ENCODE peak calls at places on chromosomes 7 and 10, in ten cellular contexts. Y, Z, R, H, F, J, U, O, B and E are unnamed samples.

GRCh38 chr7:38628630-38629385 is 2.4 kb downstream of the AMPH start:
- DNase-seq in Y (peak; percentile 9), Z (no peak), R (no peak), H (no peak), F (peak; percentile 41), J (peak; percentile 82), U (no peak), O (peak; percentile 3), B (no peak), E (no peak)

GRCh38 chr7:47478017-47478344 is 103.9 kb downstream of the TNS3 start:
- DNase-seq in Y (no peak), Z (no peak), R (no peak), H (no peak), F (peak; percentile 63), J (peak; percentile 59), U (no peak), O (no peak), B (no peak), E (no peak)

GRCh38 chr10:78852856-78853255 is 215.9 kb upstream of the ZMIZ1 start:
- DNase-seq in Y (peak; percentile 31), Z (no peak), R (peak; percentile 39), H (peak; percentile 61), F (no peak), J (peak; percentile 4), U (peak; percentile 7), O (peak; percentile 75), B (peak; percentile 35), E (no peak)

GRCh38 chr7:35255909-35256876 is 2.3 kb upstream of the TBX20 start:
- DNase-seq in Y (no peak), Z (no peak), R (no peak), H (no peak), F (no peak), J (no peak), U (no peak), O (no peak), B (no peak), E (no peak)

GRCh38 chr7:80467069-80467468 is 44.8 kb downstream of the GNAT3 start:
- DNase-seq in Y (peak; percentile 63), Z (no peak), R (no peak), H (no peak), F (peak; percentile 45), J (peak; percentile 85), U (no peak), O (peak; percentile 88), B (no peak), E (no peak)

GRCh38 chr10:35640951-35641429 is 1.1 kb downstream of the FZD8 start:
- DNase-seq in Y (peak; percentile 87), Z (peak; percentile 69), R (peak; percentile 60), H (peak; percentile 88), F (peak; percentile 75), J (peak; percentile 87), U (peak; percentile 61), O (peak; percentile 97), B (peak; percentile 68), E (peak; percentile 82)

GRCh38 chr7:110386006-110386405 is 704.9 kb upstream of the LRRN3 start:
- DNase-seq in Y (peak; percentile 51), Z (no peak), R (no peak), H (no peak), F (no peak), J (no peak), U (no peak), O (peak; percentile 31), B (no peak), E (no peak)

GRCh38 chr7:106424476-106425016 is 139.8 kb upstream of the NAMPT start:
- DNase-seq in Y (no peak), Z (no peak), R (no peak), H (no peak), F (no peak), J (no peak), U (no peak), O (no peak), B (no peak), E (no peak)

GRCh38 chr7:50317221-50317678 is 12.7 kb downstream of the IKZF1 start:
- DNase-seq in Y (no peak), Z (no peak), R (peak; percentile 69), H (no peak), F (no peak), J (no peak), U (peak; percentile 91), O (no peak), B (no peak), E (no peak)

GRCh38 chr7:116809636-116810266 is 52.6 kb upstream of the CAPZA2 start:
- DNase-seq in Y (peak; percentile 78), Z (peak; percentile 72), R (peak; percentile 24), H (no peak), F (peak; percentile 73), J (peak; percentile 77), U (peak; percentile 23), O (peak; percentile 87), B (peak; percentile 30), E (no peak)

GRCh38 chr7:87574630-87575029 is 26.1 kb downstream of the ABCB1 start:
- DNase-seq in Y (peak; percentile 61), Z (peak; percentile 6), R (no peak), H (no peak), F (peak; percentile 77), J (peak; percentile 86), U (no peak), O (peak; percentile 43), B (no peak), E (no peak)

GRCh38 chr10:133158437-133158755 is 1.6 kb upstream of the KNDC1 start:
- DNase-seq in Y (no peak), Z (no peak), R (no peak), H (peak; percentile 45), F (no peak), J (no peak), U (no peak), O (no peak), B (no peak), E (no peak)

GRCh38 chr7:139181404-139181803 is 49.6 kb upstream of the UBN2 start:
- DNase-seq in Y (peak; percentile 41), Z (no peak), R (no peak), H (no peak), F (no peak), J (peak; percentile 38), U (no peak), O (peak; percentile 74), B (no peak), E (no peak)

GRCh38 chr10:59991661-59992060 is 85.3 kb upstream of the CCDC6 start:
- DNase-seq in Y (peak; percentile 13), Z (peak; percentile 94), R (peak; percentile 21), H (peak; percentile 71), F (peak; percentile 48), J (no peak), U (no peak), O (peak; percentile 96), B (peak; percentile 4), E (no peak)

GRCh38 chr7:40805361-40805760 is 670.6 kb downstream of the SUGCT start:
- DNase-seq in Y (no peak), Z (no peak), R (no peak), H (no peak), F (no peak), J (no peak), U (no peak), O (peak; percentile 31), B (no peak), E (no peak)

GRCh38 chr7:141754939-141755338 is 9.0 kb upstream of the TAS2R3 start:
- DNase-seq in Y (peak; percentile 57), Z (peak; percentile 62), R (no peak), H (peak; percentile 56), F (peak; percentile 32), J (no peak), U (peak; percentile 7), O (peak; percentile 47), B (peak; percentile 35), E (no peak)

GRCh38 chr10:94292448-94293118 is 70.2 kb downstream of the NOC3L start:
- DNase-seq in Y (peak; percentile 43), Z (peak; percentile 81), R (no peak), H (no peak), F (no peak), J (peak; percentile 73), U (no peak), O (peak; percentile 51), B (no peak), E (peak; percentile 69)

GRCh38 chr10:23343591-23344225 is 889 bp downstream of the C10orf67 start:
- DNase-seq in Y (peak; percentile 85), Z (no peak), R (peak; percentile 73), H (peak; percentile 71), F (no peak), J (peak; percentile 30), U (peak; percentile 45), O (peak; percentile 47), B (peak; percentile 50), E (peak; percentile 77)

GRCh38 chr7:24979470-24979862 is 512 bp downstream of the OSBPL3 start:
- DNase-seq in Y (peak; percentile 91), Z (no peak), R (peak; percentile 89), H (peak; percentile 82), F (peak; percentile 69), J (peak; percentile 72), U (peak; percentile 88), O (peak; percentile 66), B (peak; percentile 64), E (peak; percentile 81)